ENCODE peak calls at places on chromosomes 6 and 20, in five cellular contexts. One of them, this sample, is unnamed.

GRCh38 chr6:7152467-7152866 is 44.7 kb downstream of the RREB1 start:
- DNase-seq in neural progenitor cell: no peak
- DNase-seq in effector memory CD4-positive, alpha-beta T cell: no peak
- DNase-seq in SK-N-MC: no peak
- DNase-seq in breast epithelium: no peak
- DNase-seq in this sample: no peak

GRCh38 chr6:26020983-26021349 is 58.4 kb downstream of the TRIM38 start:
- DNase-seq in neural progenitor cell: peak
- DNase-seq in effector memory CD4-positive, alpha-beta T cell: no peak
- DNase-seq in SK-N-MC: no peak
- DNase-seq in breast epithelium: peak
- DNase-seq in this sample: peak

GRCh38 chr20:34938466-34939163 is 17.0 kb downstream of the GSS start:
- DNase-seq in neural progenitor cell: no peak
- DNase-seq in effector memory CD4-positive, alpha-beta T cell: no peak
- DNase-seq in SK-N-MC: no peak
- DNase-seq in breast epithelium: peak
- DNase-seq in this sample: peak

GRCh38 chr20:40339661-40340449 is 349.2 kb downstream of the MAFB start:
- DNase-seq in neural progenitor cell: no peak
- DNase-seq in effector memory CD4-positive, alpha-beta T cell: no peak
- DNase-seq in SK-N-MC: no peak
- DNase-seq in breast epithelium: no peak
- DNase-seq in this sample: no peak

GRCh38 chr6:13742961-13743735 is 31.5 kb upstream of the RANBP9 start:
- DNase-seq in neural progenitor cell: no peak
- DNase-seq in effector memory CD4-positive, alpha-beta T cell: no peak
- DNase-seq in SK-N-MC: no peak
- DNase-seq in breast epithelium: no peak
- DNase-seq in this sample: no peak

GRCh38 chr6:134187751-134188150 is 130.2 kb downstream of the SGK1 start:
- DNase-seq in neural progenitor cell: no peak
- DNase-seq in effector memory CD4-positive, alpha-beta T cell: no peak
- DNase-seq in SK-N-MC: no peak
- DNase-seq in breast epithelium: no peak
- DNase-seq in this sample: no peak

GRCh38 chr6:150138638-150139037 is 4.2 kb upstream of the PPP1R14C start:
- DNase-seq in neural progenitor cell: no peak
- DNase-seq in effector memory CD4-positive, alpha-beta T cell: no peak
- DNase-seq in SK-N-MC: no peak
- DNase-seq in breast epithelium: no peak
- DNase-seq in this sample: no peak

GRCh38 chr6:158869010-158869603 is 49.9 kb upstream of the EZR start:
- DNase-seq in neural progenitor cell: peak
- DNase-seq in effector memory CD4-positive, alpha-beta T cell: no peak
- DNase-seq in SK-N-MC: no peak
- DNase-seq in breast epithelium: no peak
- DNase-seq in this sample: no peak

GRCh38 chr6:167341665-167342655 is 17.1 kb downstream of the TTLL2 start:
- DNase-seq in neural progenitor cell: no peak
- DNase-seq in effector memory CD4-positive, alpha-beta T cell: no peak
- DNase-seq in SK-N-MC: no peak
- DNase-seq in breast epithelium: no peak
- DNase-seq in this sample: no peak

GRCh38 chr6:5204340-5204739 is 56.4 kb downstream of the LYRM4 start:
- DNase-seq in neural progenitor cell: no peak
- DNase-seq in effector memory CD4-positive, alpha-beta T cell: no peak
- DNase-seq in SK-N-MC: no peak
- DNase-seq in breast epithelium: no peak
- DNase-seq in this sample: no peak

GRCh38 chr6:57252975-57253374 is 30.9 kb upstream of the RAB23 start:
- DNase-seq in neural progenitor cell: no peak
- DNase-seq in effector memory CD4-positive, alpha-beta T cell: no peak
- DNase-seq in SK-N-MC: no peak
- DNase-seq in breast epithelium: no peak
- DNase-seq in this sample: no peak

GRCh38 chr6:140043357-140043756 is 668.9 kb upstream of the CITED2 start:
- DNase-seq in neural progenitor cell: no peak
- DNase-seq in effector memory CD4-positive, alpha-beta T cell: no peak
- DNase-seq in SK-N-MC: no peak
- DNase-seq in breast epithelium: no peak
- DNase-seq in this sample: no peak

GRCh38 chr6:139605350-139605749 is 230.9 kb upstream of the CITED2 start:
- DNase-seq in neural progenitor cell: no peak
- DNase-seq in effector memory CD4-positive, alpha-beta T cell: no peak
- DNase-seq in SK-N-MC: no peak
- DNase-seq in breast epithelium: no peak
- DNase-seq in this sample: no peak

GRCh38 chr6:150201791-150202329 is 59.0 kb downstream of the PPP1R14C start:
- DNase-seq in neural progenitor cell: no peak
- DNase-seq in effector memory CD4-positive, alpha-beta T cell: no peak
- DNase-seq in SK-N-MC: no peak
- DNase-seq in breast epithelium: no peak
- DNase-seq in this sample: no peak

GRCh38 chr6:34143884-34144580 is 1.9 kb downstream of the GRM4 start:
- DNase-seq in neural progenitor cell: peak
- DNase-seq in effector memory CD4-positive, alpha-beta T cell: no peak
- DNase-seq in SK-N-MC: no peak
- DNase-seq in breast epithelium: no peak
- DNase-seq in this sample: no peak

GRCh38 chr6:79467716-79468115 is 69.5 kb downstream of the LCA5 start:
- DNase-seq in neural progenitor cell: peak
- DNase-seq in effector memory CD4-positive, alpha-beta T cell: no peak
- DNase-seq in SK-N-MC: no peak
- DNase-seq in breast epithelium: no peak
- DNase-seq in this sample: no peak

GRCh38 chr20:19252670-19253120 is 40.3 kb downstream of the SLC24A3 start:
- DNase-seq in neural progenitor cell: no peak
- DNase-seq in effector memory CD4-positive, alpha-beta T cell: no peak
- DNase-seq in SK-N-MC: peak
- DNase-seq in breast epithelium: no peak
- DNase-seq in this sample: peak

GRCh38 chr6:14816106-14816864 is 429.6 kb upstream of the JARID2 start:
- DNase-seq in neural progenitor cell: peak
- DNase-seq in effector memory CD4-positive, alpha-beta T cell: no peak
- DNase-seq in SK-N-MC: no peak
- DNase-seq in breast epithelium: no peak
- DNase-seq in this sample: no peak

GRCh38 chr6:51098801-51099200 is 280.1 kb downstream of the TFAP2B start:
- DNase-seq in neural progenitor cell: no peak
- DNase-seq in effector memory CD4-positive, alpha-beta T cell: no peak
- DNase-seq in SK-N-MC: no peak
- DNase-seq in breast epithelium: no peak
- DNase-seq in this sample: no peak

GRCh38 chr6:56555438-56555872 is 87.2 kb downstream of the DST start:
- DNase-seq in neural progenitor cell: peak
- DNase-seq in effector memory CD4-positive, alpha-beta T cell: no peak
- DNase-seq in SK-N-MC: no peak
- DNase-seq in breast epithelium: no peak
- DNase-seq in this sample: no peak

GRCh38 chr6:21748343-21749063 is 155.0 kb downstream of the SOX4 start:
- DNase-seq in neural progenitor cell: no peak
- DNase-seq in effector memory CD4-positive, alpha-beta T cell: no peak
- DNase-seq in SK-N-MC: no peak
- DNase-seq in breast epithelium: no peak
- DNase-seq in this sample: no peak

GRCh38 chr6:42756713-42757112 is 10.8 kb upstream of the TBCC start:
- DNase-seq in neural progenitor cell: peak
- DNase-seq in effector memory CD4-positive, alpha-beta T cell: no peak
- DNase-seq in SK-N-MC: no peak
- DNase-seq in breast epithelium: no peak
- DNase-seq in this sample: no peak

GRCh38 chr6:6676910-6677441 is 88.5 kb downstream of the LY86 start:
- DNase-seq in neural progenitor cell: peak
- DNase-seq in effector memory CD4-positive, alpha-beta T cell: peak
- DNase-seq in SK-N-MC: peak
- DNase-seq in breast epithelium: peak
- DNase-seq in this sample: peak

GRCh38 chr6:76441850-76442249 is 369.4 kb upstream of the IMPG1 start:
- DNase-seq in neural progenitor cell: peak
- DNase-seq in effector memory CD4-positive, alpha-beta T cell: no peak
- DNase-seq in SK-N-MC: no peak
- DNase-seq in breast epithelium: no peak
- DNase-seq in this sample: no peak
- H3K27ac ChIP-seq in neural progenitor cell: no peak
- H3K27ac ChIP-seq in effector memory CD4-positive, alpha-beta T cell: no peak
- H3K27ac ChIP-seq in SK-N-MC: no peak
- H3K27ac ChIP-seq in breast epithelium: no peak
- H3K27ac ChIP-seq in this sample: no peak

GRCh38 chr6:151327079-151327478 is 64.3 kb downstream of the ZBTB2 start:
- DNase-seq in neural progenitor cell: no peak
- DNase-seq in effector memory CD4-positive, alpha-beta T cell: no peak
- DNase-seq in SK-N-MC: no peak
- DNase-seq in breast epithelium: no peak
- DNase-seq in this sample: no peak

GRCh38 chr6:151322570-151322969 is 68.8 kb downstream of the ZBTB2 start:
- DNase-seq in neural progenitor cell: no peak
- DNase-seq in effector memory CD4-positive, alpha-beta T cell: no peak
- DNase-seq in SK-N-MC: no peak
- DNase-seq in breast epithelium: no peak
- DNase-seq in this sample: no peak

GRCh38 chr6:151325075-151326050 is 66.0 kb downstream of the ZBTB2 start:
- DNase-seq in neural progenitor cell: peak
- DNase-seq in effector memory CD4-positive, alpha-beta T cell: no peak
- DNase-seq in SK-N-MC: no peak
- DNase-seq in breast epithelium: no peak
- DNase-seq in this sample: peak

GRCh38 chr6:151321438-151321837 is 69.9 kb downstream of the ZBTB2 start:
- DNase-seq in neural progenitor cell: no peak
- DNase-seq in effector memory CD4-positive, alpha-beta T cell: no peak
- DNase-seq in SK-N-MC: no peak
- DNase-seq in breast epithelium: no peak
- DNase-seq in this sample: no peak

GRCh38 chr6:151324079-151324825 is 67.1 kb downstream of the ZBTB2 start:
- DNase-seq in neural progenitor cell: peak
- DNase-seq in effector memory CD4-positive, alpha-beta T cell: peak
- DNase-seq in SK-N-MC: peak
- DNase-seq in breast epithelium: peak
- DNase-seq in this sample: peak
- H3K4me3 ChIP-seq in neural progenitor cell: no peak
- H3K4me3 ChIP-seq in effector memory CD4-positive, alpha-beta T cell: no peak
- H3K4me3 ChIP-seq in SK-N-MC: peak
- H3K4me3 ChIP-seq in breast epithelium: no peak
- H3K4me3 ChIP-seq in this sample: no peak

GRCh38 chr6:132490478-132491204 is 22.3 kb downstream of the STX7 start:
- DNase-seq in neural progenitor cell: no peak
- DNase-seq in effector memory CD4-positive, alpha-beta T cell: no peak
- DNase-seq in SK-N-MC: no peak
- DNase-seq in breast epithelium: no peak
- DNase-seq in this sample: no peak
- H3K27ac ChIP-seq in neural progenitor cell: no peak
- H3K27ac ChIP-seq in effector memory CD4-positive, alpha-beta T cell: no peak
- H3K27ac ChIP-seq in SK-N-MC: peak
- H3K27ac ChIP-seq in breast epithelium: no peak
- H3K27ac ChIP-seq in this sample: peak

GRCh38 chr6:113586966-113587699 is 270.0 kb upstream of the MARCKS start:
- DNase-seq in neural progenitor cell: peak
- DNase-seq in effector memory CD4-positive, alpha-beta T cell: no peak
- DNase-seq in SK-N-MC: peak
- DNase-seq in breast epithelium: no peak
- DNase-seq in this sample: no peak
- H3K4me3 ChIP-seq in neural progenitor cell: peak
- H3K4me3 ChIP-seq in effector memory CD4-positive, alpha-beta T cell: no peak
- H3K4me3 ChIP-seq in SK-N-MC: peak
- H3K4me3 ChIP-seq in breast epithelium: no peak
- H3K4me3 ChIP-seq in this sample: no peak

GRCh38 chr6:43912598-43913387 is 142.8 kb downstream of the VEGFA start:
- DNase-seq in neural progenitor cell: no peak
- DNase-seq in effector memory CD4-positive, alpha-beta T cell: no peak
- DNase-seq in SK-N-MC: no peak
- DNase-seq in breast epithelium: no peak
- DNase-seq in this sample: no peak
- H3K27ac ChIP-seq in neural progenitor cell: no peak
- H3K27ac ChIP-seq in effector memory CD4-positive, alpha-beta T cell: no peak
- H3K27ac ChIP-seq in SK-N-MC: no peak
- H3K27ac ChIP-seq in breast epithelium: no peak
- H3K27ac ChIP-seq in this sample: no peak

GRCh38 chr20:48705208-48706115 is 122.3 kb downstream of the PREX1 start:
- DNase-seq in neural progenitor cell: no peak
- DNase-seq in effector memory CD4-positive, alpha-beta T cell: no peak
- DNase-seq in SK-N-MC: no peak
- DNase-seq in breast epithelium: no peak
- DNase-seq in this sample: no peak

GRCh38 chr20:48704761-48705160 is 123.0 kb downstream of the PREX1 start:
- DNase-seq in neural progenitor cell: no peak
- DNase-seq in effector memory CD4-positive, alpha-beta T cell: no peak
- DNase-seq in SK-N-MC: no peak
- DNase-seq in breast epithelium: no peak
- DNase-seq in this sample: no peak

GRCh38 chr20:48708116-48708515 is 119.7 kb downstream of the PREX1 start:
- DNase-seq in neural progenitor cell: no peak
- DNase-seq in effector memory CD4-positive, alpha-beta T cell: no peak
- DNase-seq in SK-N-MC: no peak
- DNase-seq in breast epithelium: no peak
- DNase-seq in this sample: no peak

GRCh38 chr20:48706710-48707339 is 121.0 kb downstream of the PREX1 start:
- DNase-seq in neural progenitor cell: no peak
- DNase-seq in effector memory CD4-positive, alpha-beta T cell: no peak
- DNase-seq in SK-N-MC: no peak
- DNase-seq in breast epithelium: no peak
- DNase-seq in this sample: no peak

GRCh38 chr20:48706116-48706656 is 121.6 kb downstream of the PREX1 start:
- DNase-seq in neural progenitor cell: no peak
- DNase-seq in effector memory CD4-positive, alpha-beta T cell: no peak
- DNase-seq in SK-N-MC: no peak
- DNase-seq in breast epithelium: no peak
- DNase-seq in this sample: no peak
- H3K4me3 ChIP-seq in neural progenitor cell: no peak
- H3K4me3 ChIP-seq in effector memory CD4-positive, alpha-beta T cell: no peak
- H3K4me3 ChIP-seq in SK-N-MC: no peak
- H3K4me3 ChIP-seq in breast epithelium: no peak
- H3K4me3 ChIP-seq in this sample: no peak

GRCh38 chr6:169190970-169191369 is 62.7 kb downstream of the THBS2 start:
- DNase-seq in neural progenitor cell: no peak
- DNase-seq in effector memory CD4-positive, alpha-beta T cell: no peak
- DNase-seq in SK-N-MC: no peak
- DNase-seq in breast epithelium: no peak
- DNase-seq in this sample: no peak
- H3K27ac ChIP-seq in neural progenitor cell: no peak
- H3K27ac ChIP-seq in effector memory CD4-positive, alpha-beta T cell: no peak
- H3K27ac ChIP-seq in SK-N-MC: no peak
- H3K27ac ChIP-seq in breast epithelium: peak
- H3K27ac ChIP-seq in this sample: peak

GRCh38 chr6:105432797-105433196 is 29.9 kb upstream of the PREP start:
- DNase-seq in neural progenitor cell: no peak
- DNase-seq in effector memory CD4-positive, alpha-beta T cell: no peak
- DNase-seq in SK-N-MC: no peak
- DNase-seq in breast epithelium: no peak
- DNase-seq in this sample: no peak
- H3K4me3 ChIP-seq in neural progenitor cell: no peak
- H3K4me3 ChIP-seq in effector memory CD4-positive, alpha-beta T cell: no peak
- H3K4me3 ChIP-seq in SK-N-MC: no peak
- H3K4me3 ChIP-seq in breast epithelium: no peak
- H3K4me3 ChIP-seq in this sample: no peak